ENCODE peak calls at places on chromosomes 1 and 21, in seven cellular contexts. B is H1, N is H9, R is IMR-90, Z is neuronal stem cell, X is mesenchymal stem cell, J is trophoblast cell. O is an unnamed sample.

GRCh38 chr1:80536464-80536863 is 1264.3 kb upstream of the ADGRL2 start:
- DNase-seq in Z (peak; percentile 2), R (no peak), J (no peak), B (no peak), N (no peak), X (no peak), O (no peak)

GRCh38 chr1:214568328-214568727 is 16.9 kb upstream of the PTPN14 start:
- DNase-seq in J (no peak), Z (no peak), X (no peak), N (no peak), B (no peak), R (peak; percentile 49), O (no peak)

GRCh38 chr1:245166471-245166885 is 11.7 kb downstream of the KIF26B start:
- DNase-seq in Z (no peak), J (peak; percentile 23), B (no peak), R (peak; percentile 17), X (no peak), N (no peak), O (peak; percentile 46)

GRCh38 chr1:38062361-38063288 is 16.0 kb upstream of the POU3F1 start:
- DNase-seq in R (no peak), X (no peak), N (no peak), B (no peak), J (no peak), Z (no peak), O (no peak)

GRCh38 chr1:54334996-54335395 is 71.2 kb downstream of the SSBP3 start:
- DNase-seq in N (no peak), B (no peak), R (peak; percentile 85), J (no peak), X (peak; percentile 88), Z (no peak), O (no peak)

GRCh38 chr1:94702440-94702810 is 117.7 kb upstream of the SLC44A3 start:
- DNase-seq in B (no peak), Z (no peak), R (peak; percentile 38), N (no peak), X (peak; percentile 29), J (no peak), O (no peak)

GRCh38 chr1:244406337-244406736 is 45.4 kb downstream of the ADSS2 start:
- DNase-seq in R (no peak), N (no peak), X (no peak), Z (no peak), J (peak; percentile 81), B (no peak), O (no peak)

GRCh38 chr21:18529253-18529652 is 125.7 kb upstream of the TMPRSS15 start:
- DNase-seq in X (peak; percentile 43), N (no peak), B (no peak), R (no peak), J (no peak), Z (no peak), O (no peak)

GRCh38 chr1:31715097-31715872 is 11.5 kb upstream of the COL16A1 start:
- DNase-seq in B (peak; percentile 94), R (peak; percentile 81), J (peak; percentile 86), X (peak; percentile 95), N (peak; percentile 100), Z (peak; percentile 82), O (peak; percentile 99)

GRCh38 chr1:112544011-112544688 is 35.4 kb downstream of the WNT2B start:
- DNase-seq in X (peak; percentile 92), R (peak; percentile 95), J (peak; percentile 80), B (no peak), Z (no peak), N (no peak), O (peak; percentile 76)

GRCh38 chr1:214416417-214417212 is 134.8 kb downstream of the PTPN14 start:
- DNase-seq in X (peak; percentile 82), R (peak; percentile 80), Z (no peak), B (no peak), J (no peak), N (no peak), O (no peak)

GRCh38 chr1:230507671-230508407 is 81.7 kb upstream of the PGBD5 start:
- DNase-seq in R (no peak), B (no peak), X (peak; percentile 19), N (no peak), J (no peak), Z (no peak), O (no peak)

GRCh38 chr21:33947451-33948095 is 32.0 kb upstream of the ATP5PO start:
- DNase-seq in J (peak; percentile 98), R (peak; percentile 98), B (peak; percentile 53), X (peak; percentile 99), N (peak; percentile 91), Z (peak; percentile 89), O (peak; percentile 99)

GRCh38 chr1:108646661-108647269 is 14.1 kb downstream of the HENMT1 start:
- DNase-seq in B (no peak), Z (no peak), R (peak; percentile 77), X (peak; percentile 91), N (no peak), J (peak; percentile 47), O (peak; percentile 28)

GRCh38 chr1:96039910-96040309 is 681.7 kb upstream of the PTBP2 start:
- DNase-seq in B (no peak), N (no peak), J (no peak), X (no peak), Z (no peak), R (no peak), O (no peak)

GRCh38 chr1:96038636-96039035 is 682.9 kb upstream of the PTBP2 start:
- DNase-seq in B (no peak), J (peak; percentile 80), R (no peak), X (no peak), N (no peak), Z (no peak), O (no peak)

GRCh38 chr1:96041470-96041869 is 680.1 kb upstream of the PTBP2 start:
- DNase-seq in N (no peak), Z (no peak), J (no peak), X (no peak), B (no peak), R (no peak), O (no peak)
- H2AK5ac ChIP-seq in N (no peak overlapping the region), Z (no peak overlapping the region), J (no peak overlapping the region), X (no peak overlapping the region), B (no peak overlapping the region), R (no peak overlapping the region), O (no peak overlapping the region)

DNA sequence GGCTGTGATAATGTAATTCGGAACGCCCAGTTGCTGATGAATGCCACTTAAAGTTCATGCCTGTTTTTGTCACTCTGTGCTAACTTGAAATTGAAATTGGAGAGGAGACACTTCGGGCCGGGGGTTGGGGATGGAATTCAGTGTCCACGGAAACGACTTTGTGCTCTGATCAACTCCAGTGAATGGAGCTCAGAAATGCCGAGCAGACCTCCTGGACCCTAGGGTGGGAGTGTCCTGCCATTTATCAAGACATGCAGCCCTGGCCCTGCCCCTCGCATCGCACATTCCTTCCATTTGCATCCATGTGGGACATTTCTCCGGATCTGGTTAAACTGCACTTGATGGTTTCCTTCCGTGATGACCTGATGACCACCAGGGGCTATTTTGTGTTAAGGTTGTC is 313.5 kb upstream of the C1orf174 start:
- DNase-seq in X (no peak), R (no peak), J (no peak), N (no peak), B (no peak), Z (no peak), O (peak; percentile 48)
- H2AK5ac ChIP-seq in X (no peak overlapping the region), R (no peak overlapping the region), J (no peak overlapping the region), N (no peak overlapping the region), B (no peak overlapping the region), Z (no peak overlapping the region), O (no peak overlapping the region)

GRCh38 chr1:221251580-221251979 is 372.3 kb downstream of the HLX start:
- DNase-seq in X (no peak), N (no peak), Z (no peak), R (no peak), J (no peak), B (no peak), O (no peak)
- H2AK5ac ChIP-seq in X (no peak overlapping the region), N (no peak overlapping the region), Z (no peak overlapping the region), R (no peak overlapping the region), J (no peak overlapping the region), B (no peak overlapping the region), O (no peak overlapping the region)

GRCh38 chr1:74465193-74465681 is 47.2 kb downstream of the LRRC53 start:
- DNase-seq in B (no peak), N (no peak), Z (no peak), J (no peak), R (no peak), X (no peak), O (no peak)
- H2AK5ac ChIP-seq in B (no peak overlapping the region), N (no peak overlapping the region), Z (no peak overlapping the region), J (no peak overlapping the region), R (no peak overlapping the region), X (no peak overlapping the region), O (no peak overlapping the region)

DNA sequence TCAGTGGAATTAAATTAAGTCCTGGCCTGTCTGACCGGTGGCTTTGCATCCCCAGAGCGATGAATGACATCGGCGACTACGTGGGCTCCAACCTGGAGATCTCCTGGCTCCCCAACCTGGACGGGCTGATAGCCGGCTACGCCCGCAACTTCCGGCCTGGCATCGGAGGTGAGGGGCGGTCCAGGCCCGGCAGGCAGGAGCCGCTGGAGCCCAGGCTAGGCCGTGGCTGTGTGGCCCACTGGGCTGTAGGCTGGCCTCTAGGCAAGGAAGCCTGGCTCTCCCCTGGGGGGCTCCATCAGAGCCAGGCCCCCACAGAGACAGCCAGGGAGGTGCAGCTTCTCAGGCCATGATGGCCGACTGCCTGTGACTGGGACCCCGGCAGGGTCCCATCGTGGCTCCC is 5.7 kb downstream of the GABRD start:
- DNase-seq in N (no peak), J (no peak), Z (no peak), X (no peak), R (no peak), B (no peak), O (no peak)
- H2AK5ac ChIP-seq in N (no peak overlapping the region), J (no peak overlapping the region), Z (no peak overlapping the region), X (no peak overlapping the region), R (no peak overlapping the region), B (no peak overlapping the region), O (no peak overlapping the region)

O was measured in mesendoderm.